ENCODE peak calls at places on chromosomes 3 and 15, in nine cellular contexts. Z is HEK293T; J is AG08396; Q is foreskin fibroblast; I is cardiac muscle cell; F is posterior vena cava; O is CD14-positive monocyte; P is endodermal cell; Y is effector CD4-positive, alpha-beta T cell. X is an unnamed sample.

GRCh38 chr15:59952960-59953359 is 51.2 kb upstream of the FOXB1 start:
- DNase-seq in Z (no peak), J (no peak), Q (no peak), I (no peak), F (no peak), O (no peak), P (no peak), Y (no peak), X (no peak)

GRCh38 chr3:188421836-188422540 is 268.0 kb downstream of the LPP start:
- DNase-seq in Z (no peak), J (no peak), Q (peak; percentile 22), I (no peak), F (no peak), O (peak; percentile 68), P (no peak), Y (no peak), X (no peak)

GRCh38 chr3:25035511-25035910 is 392.6 kb upstream of the RARB start:
- DNase-seq in Z (no peak), J (no peak), Q (peak; percentile 14), I (no peak), F (no peak), O (no peak), P (no peak), Y (no peak), X (no peak)

GRCh38 chr3:160368804-160369203 is 30.2 kb downstream of the IFT80 start:
- DNase-seq in Z (no peak), J (no peak), Q (no peak), I (no peak), F (no peak), O (no peak), P (no peak), Y (no peak), X (no peak)

GRCh38 chr3:127909646-127910045 is 5.4 kb upstream of the KBTBD12 start:
- DNase-seq in Z (no peak), J (no peak), Q (no peak), I (peak; percentile 72), F (no peak), O (no peak), P (no peak), Y (no peak), X (no peak)

GRCh38 chr3:183941216-183941615 is 56.5 kb upstream of the PARL start:
- DNase-seq in Z (no peak), J (no peak), Q (no peak), I (no peak), F (no peak), O (no peak), P (no peak), Y (no peak), X (no peak)

GRCh38 chr3:73868688-73869315 is 244.1 kb upstream of the PDZRN3 start:
- DNase-seq in Z (peak; percentile 23), J (peak; percentile 22), Q (peak; percentile 71), I (peak; percentile 57), F (no peak), O (no peak), P (peak; percentile 72), Y (no peak), X (peak; percentile 35)

GRCh38 chr15:75727851-75728715 is 15.4 kb upstream of the CSPG4 start:
- DNase-seq in Z (peak; percentile 55), J (peak; percentile 56), Q (peak; percentile 70), I (peak; percentile 52), F (peak; percentile 91), O (peak; percentile 61), P (peak; percentile 89), Y (peak; percentile 67), X (peak; percentile 50)

GRCh38 chr3:182800508-182800907 is 7.2 kb downstream of the ATP11B start:
- DNase-seq in Z (no peak), J (no peak), Q (no peak), I (no peak), F (no peak), O (no peak), P (no peak), Y (no peak), X (no peak)